ENCODE peak calls at places on chromosome X, in eight cellular contexts. One of them, this sample, is unnamed.

GRCh38 chrX:38437093-38437492 is 84.7 kb downstream of the OTC start:
- DNase-seq in occipital lobe: no peak
- DNase-seq in Panc1: no peak
- DNase-seq in SW 1271: no peak
- DNase-seq in HT1080: peak
- DNase-seq in activated CD4-positive, alpha-beta T cell treated with anti-CD3 and anti-CD28 coated beads, Interleukin-2, amount 50 U/mL, for 1 hour: no peak
- DNase-seq in transverse colon: no peak
- DNase-seq in progenitor cell of endocrine pancreas: no peak
- DNase-seq in this sample: no peak

GRCh38 chrX:71143508-71143907 is 1.1 kb upstream of the NLGN3 start:
- DNase-seq in SW 1271: no peak
- DNase-seq in Panc1: no peak
- DNase-seq in occipital lobe: peak
- DNase-seq in activated CD4-positive, alpha-beta T cell treated with anti-CD3 and anti-CD28 coated beads, Interleukin-2, amount 50 U/mL, for 1 hour: no peak
- DNase-seq in progenitor cell of endocrine pancreas: no peak
- DNase-seq in HT1080: no peak
- DNase-seq in transverse colon: peak
- DNase-seq in this sample: no peak

GRCh38 chrX:14497184-14497666 is 32.1 kb upstream of the GLRA2 start:
- DNase-seq in activated CD4-positive, alpha-beta T cell treated with anti-CD3 and anti-CD28 coated beads, Interleukin-2, amount 50 U/mL, for 1 hour: no peak
- DNase-seq in progenitor cell of endocrine pancreas: no peak
- DNase-seq in SW 1271: peak
- DNase-seq in Panc1: no peak
- DNase-seq in HT1080: peak
- DNase-seq in transverse colon: no peak
- DNase-seq in occipital lobe: no peak
- DNase-seq in this sample: no peak

GRCh38 chrX:46698691-46699090 is 60.2 kb downstream of the SLC9A7 start:
- DNase-seq in SW 1271: no peak
- DNase-seq in occipital lobe: no peak
- DNase-seq in HT1080: peak
- DNase-seq in Panc1: no peak
- DNase-seq in activated CD4-positive, alpha-beta T cell treated with anti-CD3 and anti-CD28 coated beads, Interleukin-2, amount 50 U/mL, for 1 hour: no peak
- DNase-seq in progenitor cell of endocrine pancreas: no peak
- DNase-seq in transverse colon: no peak
- DNase-seq in this sample: no peak

GRCh38 chrX:115333446-115333845 is 43.9 kb downstream of the LUZP4 start:
- DNase-seq in Panc1: no peak
- DNase-seq in transverse colon: no peak
- DNase-seq in SW 1271: no peak
- DNase-seq in HT1080: no peak
- DNase-seq in occipital lobe: no peak
- DNase-seq in progenitor cell of endocrine pancreas: no peak
- DNase-seq in activated CD4-positive, alpha-beta T cell treated with anti-CD3 and anti-CD28 coated beads, Interleukin-2, amount 50 U/mL, for 1 hour: no peak
- DNase-seq in this sample: no peak

GRCh38 chrX:13078739-13079444 is 34.5 kb upstream of the FAM9C start:
- DNase-seq in transverse colon: peak
- DNase-seq in occipital lobe: no peak
- DNase-seq in SW 1271: no peak
- DNase-seq in Panc1: no peak
- DNase-seq in progenitor cell of endocrine pancreas: no peak
- DNase-seq in activated CD4-positive, alpha-beta T cell treated with anti-CD3 and anti-CD28 coated beads, Interleukin-2, amount 50 U/mL, for 1 hour: peak
- DNase-seq in HT1080: peak
- DNase-seq in this sample: no peak

GRCh38 chrX:72003811-72004750 is 93.4 kb downstream of the NHSL2 start:
- DNase-seq in progenitor cell of endocrine pancreas: no peak
- DNase-seq in activated CD4-positive, alpha-beta T cell treated with anti-CD3 and anti-CD28 coated beads, Interleukin-2, amount 50 U/mL, for 1 hour: no peak
- DNase-seq in Panc1: no peak
- DNase-seq in HT1080: peak
- DNase-seq in SW 1271: no peak
- DNase-seq in occipital lobe: peak
- DNase-seq in transverse colon: no peak
- DNase-seq in this sample: no peak

GRCh38 chrX:152259150-152259549 is 120.8 kb upstream of the MAGEA10 start:
- DNase-seq in progenitor cell of endocrine pancreas: no peak
- DNase-seq in activated CD4-positive, alpha-beta T cell treated with anti-CD3 and anti-CD28 coated beads, Interleukin-2, amount 50 U/mL, for 1 hour: no peak
- DNase-seq in transverse colon: no peak
- DNase-seq in HT1080: no peak
- DNase-seq in occipital lobe: no peak
- DNase-seq in Panc1: no peak
- DNase-seq in SW 1271: no peak
- DNase-seq in this sample: peak

GRCh38 chrX:16469870-16470269 is 180.1 kb upstream of the S100G start:
- DNase-seq in occipital lobe: no peak
- DNase-seq in Panc1: no peak
- DNase-seq in SW 1271: no peak
- DNase-seq in activated CD4-positive, alpha-beta T cell treated with anti-CD3 and anti-CD28 coated beads, Interleukin-2, amount 50 U/mL, for 1 hour: no peak
- DNase-seq in progenitor cell of endocrine pancreas: no peak
- DNase-seq in HT1080: no peak
- DNase-seq in transverse colon: no peak
- DNase-seq in this sample: no peak

GRCh38 chrX:18676050-18676449 is 4.1 kb upstream of the RS1 start:
- DNase-seq in transverse colon: no peak
- DNase-seq in SW 1271: no peak
- DNase-seq in HT1080: no peak
- DNase-seq in progenitor cell of endocrine pancreas: no peak
- DNase-seq in occipital lobe: no peak
- DNase-seq in activated CD4-positive, alpha-beta T cell treated with anti-CD3 and anti-CD28 coated beads, Interleukin-2, amount 50 U/mL, for 1 hour: no peak
- DNase-seq in Panc1: no peak
- DNase-seq in this sample: no peak

GRCh38 chrX:34849371-34849770 is 93.2 kb upstream of the FAM47B start:
- DNase-seq in Panc1: no peak
- DNase-seq in occipital lobe: no peak
- DNase-seq in activated CD4-positive, alpha-beta T cell treated with anti-CD3 and anti-CD28 coated beads, Interleukin-2, amount 50 U/mL, for 1 hour: no peak
- DNase-seq in HT1080: no peak
- DNase-seq in SW 1271: no peak
- DNase-seq in transverse colon: no peak
- DNase-seq in progenitor cell of endocrine pancreas: no peak
- DNase-seq in this sample: no peak

GRCh38 chrX:21158678-21159077 is 215.5 kb upstream of the CNKSR2 start:
- DNase-seq in occipital lobe: no peak
- DNase-seq in transverse colon: no peak
- DNase-seq in Panc1: no peak
- DNase-seq in SW 1271: no peak
- DNase-seq in HT1080: no peak
- DNase-seq in progenitor cell of endocrine pancreas: no peak
- DNase-seq in activated CD4-positive, alpha-beta T cell treated with anti-CD3 and anti-CD28 coated beads, Interleukin-2, amount 50 U/mL, for 1 hour: no peak
- DNase-seq in this sample: no peak

GRCh38 chrX:24262309-24262708 is 51.6 kb downstream of the SUPT20HL2 start:
- DNase-seq in transverse colon: no peak
- DNase-seq in activated CD4-positive, alpha-beta T cell treated with anti-CD3 and anti-CD28 coated beads, Interleukin-2, amount 50 U/mL, for 1 hour: no peak
- DNase-seq in progenitor cell of endocrine pancreas: no peak
- DNase-seq in HT1080: no peak
- DNase-seq in Panc1: no peak
- DNase-seq in occipital lobe: no peak
- DNase-seq in SW 1271: no peak
- DNase-seq in this sample: no peak

GRCh38 chrX:118974088-118974907 is at the start of gene LONRF3:
- DNase-seq in Panc1: peak
- DNase-seq in transverse colon: peak
- DNase-seq in activated CD4-positive, alpha-beta T cell treated with anti-CD3 and anti-CD28 coated beads, Interleukin-2, amount 50 U/mL, for 1 hour: peak
- DNase-seq in SW 1271: peak
- DNase-seq in HT1080: no peak
- DNase-seq in progenitor cell of endocrine pancreas: no peak
- DNase-seq in occipital lobe: peak
- DNase-seq in this sample: peak

GRCh38 chrX:47649302-47649701 is 1.1 kb downstream of the ELK1 start:
- DNase-seq in transverse colon: no peak
- DNase-seq in SW 1271: no peak
- DNase-seq in Panc1: no peak
- DNase-seq in progenitor cell of endocrine pancreas: no peak
- DNase-seq in occipital lobe: no peak
- DNase-seq in activated CD4-positive, alpha-beta T cell treated with anti-CD3 and anti-CD28 coated beads, Interleukin-2, amount 50 U/mL, for 1 hour: no peak
- DNase-seq in HT1080: no peak
- DNase-seq in this sample: no peak

GRCh38 chrX:15956684-15957083 is 102.1 kb upstream of the AP1S2 start:
- DNase-seq in HT1080: peak
- DNase-seq in transverse colon: no peak
- DNase-seq in activated CD4-positive, alpha-beta T cell treated with anti-CD3 and anti-CD28 coated beads, Interleukin-2, amount 50 U/mL, for 1 hour: no peak
- DNase-seq in Panc1: no peak
- DNase-seq in SW 1271: no peak
- DNase-seq in progenitor cell of endocrine pancreas: no peak
- DNase-seq in occipital lobe: no peak
- DNase-seq in this sample: no peak

GRCh38 chrX:10922158-10922557 is 189.0 kb upstream of the HCCS start:
- DNase-seq in Panc1: no peak
- DNase-seq in transverse colon: no peak
- DNase-seq in SW 1271: peak
- DNase-seq in occipital lobe: no peak
- DNase-seq in HT1080: peak
- DNase-seq in activated CD4-positive, alpha-beta T cell treated with anti-CD3 and anti-CD28 coated beads, Interleukin-2, amount 50 U/mL, for 1 hour: no peak
- DNase-seq in progenitor cell of endocrine pancreas: no peak
- DNase-seq in this sample: no peak

GRCh38 chrX:56729152-56729557 is at the start of gene NBDY:
- DNase-seq in transverse colon: peak
- DNase-seq in SW 1271: peak
- DNase-seq in activated CD4-positive, alpha-beta T cell treated with anti-CD3 and anti-CD28 coated beads, Interleukin-2, amount 50 U/mL, for 1 hour: peak
- DNase-seq in progenitor cell of endocrine pancreas: peak
- DNase-seq in Panc1: no peak
- DNase-seq in HT1080: peak
- DNase-seq in occipital lobe: peak
- DNase-seq in this sample: no peak

GRCh38 chrX:69387559-69388487 is 116.3 kb upstream of the NALF2 start:
- DNase-seq in progenitor cell of endocrine pancreas: peak
- DNase-seq in occipital lobe: no peak
- DNase-seq in transverse colon: peak
- DNase-seq in SW 1271: peak
- DNase-seq in activated CD4-positive, alpha-beta T cell treated with anti-CD3 and anti-CD28 coated beads, Interleukin-2, amount 50 U/mL, for 1 hour: peak
- DNase-seq in HT1080: peak
- DNase-seq in Panc1: no peak
- DNase-seq in this sample: no peak

GRCh38 chrX:134676440-134676839 is 18.2 kb upstream of the PLAC1 start:
- DNase-seq in Panc1: no peak
- DNase-seq in occipital lobe: no peak
- DNase-seq in transverse colon: no peak
- DNase-seq in activated CD4-positive, alpha-beta T cell treated with anti-CD3 and anti-CD28 coated beads, Interleukin-2, amount 50 U/mL, for 1 hour: no peak
- DNase-seq in HT1080: peak
- DNase-seq in SW 1271: peak
- DNase-seq in progenitor cell of endocrine pancreas: no peak
- DNase-seq in this sample: no peak

GRCh38 chrX:20139966-20140365 is 1.7 kb downstream of the EIF1AX start:
- DNase-seq in SW 1271: no peak
- DNase-seq in activated CD4-positive, alpha-beta T cell treated with anti-CD3 and anti-CD28 coated beads, Interleukin-2, amount 50 U/mL, for 1 hour: no peak
- DNase-seq in progenitor cell of endocrine pancreas: no peak
- DNase-seq in HT1080: no peak
- DNase-seq in Panc1: no peak
- DNase-seq in transverse colon: no peak
- DNase-seq in occipital lobe: no peak
- DNase-seq in this sample: no peak

GRCh38 chrX:130974323-130974722 is 71.3 kb upstream of the ENOX2 start:
- DNase-seq in progenitor cell of endocrine pancreas: no peak
- DNase-seq in SW 1271: no peak
- DNase-seq in Panc1: no peak
- DNase-seq in HT1080: peak
- DNase-seq in transverse colon: no peak
- DNase-seq in occipital lobe: no peak
- DNase-seq in activated CD4-positive, alpha-beta T cell treated with anti-CD3 and anti-CD28 coated beads, Interleukin-2, amount 50 U/mL, for 1 hour: no peak
- DNase-seq in this sample: no peak

GRCh38 chrX:20056704-20057103 is 60.0 kb downstream of the MAP7D2 start:
- DNase-seq in Panc1: no peak
- DNase-seq in progenitor cell of endocrine pancreas: no peak
- DNase-seq in SW 1271: no peak
- DNase-seq in activated CD4-positive, alpha-beta T cell treated with anti-CD3 and anti-CD28 coated beads, Interleukin-2, amount 50 U/mL, for 1 hour: no peak
- DNase-seq in HT1080: no peak
- DNase-seq in occipital lobe: peak
- DNase-seq in transverse colon: no peak
- DNase-seq in this sample: no peak

GRCh38 chrX:98407526-98408049 is 1523.9 kb downstream of the RPA4 start:
- DNase-seq in Panc1: no peak
- DNase-seq in transverse colon: no peak
- DNase-seq in activated CD4-positive, alpha-beta T cell treated with anti-CD3 and anti-CD28 coated beads, Interleukin-2, amount 50 U/mL, for 1 hour: no peak
- DNase-seq in SW 1271: no peak
- DNase-seq in HT1080: peak
- DNase-seq in occipital lobe: no peak
- DNase-seq in progenitor cell of endocrine pancreas: no peak
- DNase-seq in this sample: no peak